ENCODE peak calls at places on chromosomes 12 and 14, in five cellular contexts. C is GM18507; K is activated naive CD4-positive, alpha-beta T cell treated with Interleukin-2 at 50 U/mL for 16 hours; U is omental fat pad; S is KG1. T is an unnamed sample.

GRCh38 chr14:75422169-75422568 is 5.7 kb upstream of the JDP2 start:
- DNase-seq in C (no peak), U (no peak), S (no peak), K (no peak), T (no peak)

GRCh38 chr12:3199551-3200031 is 122.4 kb downstream of the TSPAN9 start:
- DNase-seq in K (no peak), S (no peak), U (no peak), C (no peak), T (no peak)

GRCh38 chr12:77943466-77943865 is 112.8 kb downstream of the NAV3 start:
- DNase-seq in K (no peak), S (no peak), U (no peak), C (no peak), T (no peak)

GRCh38 chr14:94117856-94118255 is 7.3 kb downstream of the IFI27 start:
- DNase-seq in S (no peak), K (no peak), U (peak), C (no peak), T (no peak)

GRCh38 chr14:61252354-61253063 is 28.6 kb downstream of the TMEM30B start:
- DNase-seq in K (peak), S (peak), U (peak), C (peak), T (peak)

GRCh38 chr14:104355949-104356737 is 217.8 kb downstream of the KIF26A start:
- DNase-seq in S (no peak), K (no peak), C (no peak), U (no peak), T (no peak)

GRCh38 chr12:96026331-96026730 is 9.1 kb downstream of the LTA4H start:
- DNase-seq in U (no peak), K (no peak), S (no peak), C (no peak), T (no peak)

GRCh38 chr14:49992901-49993335 is 100.0 kb downstream of the ARF6 start:
- DNase-seq in K (peak), S (no peak), C (no peak), U (no peak), T (no peak)

GRCh38 chr12:91381309-91381804 is 198.7 kb upstream of the DCN start:
- DNase-seq in U (no peak), S (peak), C (no peak), K (no peak), T (no peak)

GRCh38 chr14:93103392-93104080 is 12.2 kb downstream of the ITPK1 start:
- DNase-seq in S (no peak), K (peak), C (peak), U (no peak), T (no peak)

GRCh38 chr12:25155031-25155576 is 39.9 kb downstream of the DNAI7 start:
- DNase-seq in U (no peak), K (no peak), C (peak), S (peak), T (no peak)

GRCh38 chr12:56678852-56679251 is 9.2 kb downstream of the PTGES3 start:
- DNase-seq in C (no peak), K (no peak), U (no peak), S (no peak), T (no peak)

GRCh38 chr12:123532808-123533649 is 490 bp downstream of the RILPL1 start:
- DNase-seq in K (peak), U (no peak), S (no peak), C (no peak), T (no peak)

GRCh38 chr12:94146166-94146565 is 2.2 kb upstream of the PLXNC1 start:
- DNase-seq in C (no peak), U (no peak), K (no peak), S (no peak), T (no peak)

GRCh38 chr14:67644428-67644827 is 24.7 kb downstream of the ARG2 start:
- DNase-seq in C (no peak), K (no peak), U (no peak), S (no peak), T (no peak)

GRCh38 chr12:77571768-77572167 is 258.9 kb upstream of the NAV3 start:
- DNase-seq in U (no peak), C (no peak), S (no peak), K (no peak), T (no peak)

GRCh38 chr14:69587389-69587788 is 12.7 kb upstream of the CCDC177 start:
- DNase-seq in C (no peak), U (no peak), S (no peak), K (no peak), T (no peak)

GRCh38 chr14:95770777-95771176 is 56.9 kb upstream of the TCL1A start:
- DNase-seq in C (no peak), U (no peak), K (no peak), S (no peak), T (no peak)

GRCh38 chr14:60515696-60516284 is 6.8 kb downstream of the SIX6 start:
- DNase-seq in C (no peak), U (no peak), S (no peak), K (no peak), T (no peak)

GRCh38 chr12:85971800-85972199 is 97.7 kb downstream of the NTS start:
- DNase-seq in C (no peak), S (no peak), U (no peak), K (no peak), T (no peak)

GRCh38 chr12:44717612-44718011 is 158.5 kb downstream of the NELL2 start:
- DNase-seq in K (no peak), S (no peak), U (no peak), C (no peak), T (no peak)

GRCh38 chr12:115598827-115599226 is 678.7 kb downstream of the MED13L start:
- DNase-seq in U (no peak), C (no peak), S (no peak), K (no peak), T (no peak)

GRCh38 chr14:84250863-84251262 is 1279.1 kb upstream of the FLRT2 start:
- DNase-seq in K (no peak), U (no peak), C (no peak), S (no peak), T (no peak)

GRCh38 chr12:53989227-53990113 is 4.5 kb downstream of the HOXC10 start:
- DNase-seq in C (peak), U (no peak), S (no peak), K (no peak), T (no peak)

GRCh38 chr12:56590237-56590830 is 39.8 kb downstream of the BAZ2A start:
- DNase-seq in C (no peak), K (no peak), U (no peak), S (no peak), T (no peak)

GRCh38 chr12:6284273-6284672 is 26.2 kb upstream of the PLEKHG6 start:
- DNase-seq in S (no peak), C (no peak), U (no peak), K (no peak), T (no peak)

GRCh38 chr12:117024961-117025480 is 74.2 kb downstream of the TESC start:
- DNase-seq in U (no peak), S (no peak), C (no peak), K (no peak), T (no peak)

GRCh38 chr12:46627686-46628085 is 198.1 kb downstream of the SLC38A4 start:
- DNase-seq in U (no peak), S (no peak), K (no peak), C (no peak), T (no peak)

GRCh38 chr14:101006008-101006407 is 102.5 kb upstream of the RTL1 start:
- DNase-seq in U (no peak), C (no peak), S (no peak), K (no peak), T (peak)

GRCh38 chr12:94761559-94761958 is 111.2 kb upstream of the TMCC3 start:
- DNase-seq in K (no peak), S (no peak), C (no peak), U (no peak), T (no peak)

GRCh38 chr12:58844161-58844560 is 76.1 kb downstream of the LRIG3 start:
- DNase-seq in S (no peak), C (no peak), K (no peak), U (no peak), T (no peak)

GRCh38 chr14:70114621-70115156 is 74.1 kb downstream of the SLC8A3 start:
- DNase-seq in U (no peak), K (no peak), C (no peak), S (no peak), T (no peak)